ENCODE peak calls at places on chromosomes 2 and 18, in eight cellular contexts. K is adrenal gland, B is DND-41, F is Panc1, C is PC-3, T is uterus, P is GM23338, N is cardiac muscle cell. U is an unnamed sample. For H3K4me1, the result is how much of the 10 kb centered on the place peaks cover.

GRCh38 chr2:199070550-199070949 is 387.2 kb downstream of the SATB2 start:
- DNase-seq in K (no peak), B (no peak), F (no peak), C (no peak), T (no peak), P (no peak), N (no peak), U (no peak)

GRCh38 chr2:223247136-223247535 is 195.1 kb downstream of the KCNE4 start:
- DNase-seq in K (no peak), B (no peak), F (no peak), C (peak), T (no peak), P (peak), N (no peak), U (no peak)

GRCh38 chr2:132891456-132891855 is 221.5 kb upstream of the LYPD1 start:
- DNase-seq in K (no peak), B (no peak), F (no peak), C (no peak), T (no peak), P (no peak), N (no peak), U (no peak)

GRCh38 chr2:133194068-133194655 is 374.1 kb downstream of the NCKAP5 start:
- DNase-seq in K (no peak), B (no peak), F (no peak), C (no peak), T (no peak), P (no peak), N (no peak), U (no peak)

GRCh38 chr2:8248623-8248957 is 433.3 kb upstream of the ID2 start:
- DNase-seq in K (no peak), B (no peak), F (no peak), C (no peak), T (no peak), P (no peak), N (no peak), U (no peak)

GRCh38 chr18:69677595-69677994 is 270.1 kb downstream of the CD226 start:
- DNase-seq in K (no peak), B (no peak), F (no peak), C (no peak), T (no peak), P (no peak), N (no peak), U (no peak)

GRCh38 chr2:217090024-217090473 is 230.2 kb upstream of the TNP1 start:
- DNase-seq in K (no peak), B (peak), F (no peak), C (no peak), T (no peak), P (no peak), N (no peak), U (no peak)

GRCh38 chr2:239948100-239948881 is 76.9 kb downstream of the NDUFA10 start:
- DNase-seq in K (no peak), B (no peak), F (no peak), C (no peak), T (peak), P (no peak), N (no peak), U (no peak)

GRCh38 chr2:10844083-10844482 is 31.5 kb upstream of the PDIA6 start:
- DNase-seq in K (peak), B (no peak), F (no peak), C (peak), T (no peak), P (peak), N (peak), U (no peak)

GRCh38 chr2:23824777-23825212 is 102.1 kb downstream of the ATAD2B start:
- DNase-seq in K (peak), B (peak), F (peak), C (peak), T (no peak), P (peak), N (peak), U (peak)

GRCh38 chr2:202632682-202633081 is 2.1 kb upstream of the FAM117B start:
- DNase-seq in K (peak), B (no peak), F (no peak), C (no peak), T (peak), P (no peak), N (no peak), U (no peak)

GRCh38 chr2:127576433-127577207 is 41.1 kb downstream of the MYO7B start:
- DNase-seq in K (peak), B (no peak), F (no peak), C (peak), T (no peak), P (peak), N (peak), U (no peak)

GRCh38 chr2:142130111-142131015 is 453 bp downstream of the LRP1B start:
- DNase-seq in K (peak), B (no peak), F (no peak), C (peak), T (peak), P (peak), N (peak), U (no peak)

GRCh38 chr18:50155406-50155805 is 39.5 kb downstream of the MYO5B start:
- DNase-seq in K (no peak), B (no peak), F (no peak), C (peak), T (no peak), P (no peak), N (no peak), U (no peak)

GRCh38 chr2:126784636-126785035 is 114.1 kb upstream of the TEX51 start:
- DNase-seq in K (no peak), B (no peak), F (no peak), C (no peak), T (no peak), P (no peak), N (no peak), U (no peak)

GRCh38 chr2:68412127-68412819 is 47.2 kb downstream of the PLEK start:
- DNase-seq in K (no peak), B (no peak), F (no peak), C (no peak), T (no peak), P (no peak), N (peak), U (no peak)

GRCh38 chr2:207418422-207418821 is 111.3 kb upstream of the CREB1 start:
- DNase-seq in K (no peak), B (no peak), F (no peak), C (no peak), T (no peak), P (no peak), N (no peak), U (no peak)

GRCh38 chr2:111048856-111049551 is 71.7 kb upstream of the BCL2L11 start:
- DNase-seq in K (no peak), B (no peak), F (no peak), C (no peak), T (no peak), P (no peak), N (no peak), U (no peak)

GRCh38 chr2:216872624-216873023 is 12.8 kb upstream of the TNP1 start:
- DNase-seq in K (no peak), B (no peak), F (no peak), C (no peak), T (no peak), P (no peak), N (no peak), U (no peak)

GRCh38 chr2:64262068-64262467 is 117.8 kb upstream of the PELI1 start:
- DNase-seq in K (peak), B (no peak), F (no peak), C (no peak), T (peak), P (no peak), N (no peak), U (no peak)

GRCh38 chr2:210399440-210400041 is 77.0 kb downstream of the LANCL1 start:
- DNase-seq in K (no peak), B (no peak), F (no peak), C (peak), T (no peak), P (no peak), N (peak), U (no peak)

GRCh38 chr2:238391042-238391441 is 35.7 kb upstream of the ASB1 start:
- DNase-seq in K (no peak), B (no peak), F (no peak), C (no peak), T (no peak), P (no peak), N (no peak), U (no peak)
- H3K27ac ChIP-seq in K (no peak), B (no peak), F (no peak), C (no peak), T (no peak), P (no peak), N (no peak), U (no peak)

DNA sequence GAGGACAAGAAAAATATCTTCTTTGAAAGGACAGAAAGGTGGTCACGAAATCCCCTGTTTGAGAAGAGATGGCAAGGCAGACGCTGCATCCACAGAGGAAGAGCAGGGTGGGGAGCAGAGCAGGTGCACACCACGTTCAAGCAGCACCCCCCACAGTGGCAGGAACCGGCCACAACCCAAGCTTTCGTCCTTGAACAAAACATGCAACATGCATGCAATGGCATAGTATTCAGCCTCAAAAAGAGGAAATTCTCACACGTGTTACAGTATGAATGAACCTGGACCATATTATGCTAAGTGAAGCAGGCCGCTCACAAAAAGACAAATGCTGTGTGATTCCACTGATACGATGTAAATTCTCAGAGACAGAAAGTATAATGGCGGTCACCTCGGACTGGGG is 51.4 kb downstream of the CMPK2 start:
- DNase-seq in K (no peak), B (no peak), F (no peak), C (no peak), T (no peak), P (no peak), N (no peak), U (no peak)
- H3K4me1 ChIP-seq in K (under half), B (under half), F (under half), C (under half), T (under half), P (under half), N (under half), U (under half)

GRCh38 chr18:62925031-62925688 is 209.8 kb downstream of the PHLPP1 start:
- DNase-seq in K (no peak), B (no peak), F (no peak), C (peak), T (no peak), P (no peak), N (no peak), U (no peak)
- H3K4me3 ChIP-seq in K (no peak), B (no peak), F (no peak), C (peak), T (no peak), P (no peak), N (no peak), U (no peak)

DNA sequence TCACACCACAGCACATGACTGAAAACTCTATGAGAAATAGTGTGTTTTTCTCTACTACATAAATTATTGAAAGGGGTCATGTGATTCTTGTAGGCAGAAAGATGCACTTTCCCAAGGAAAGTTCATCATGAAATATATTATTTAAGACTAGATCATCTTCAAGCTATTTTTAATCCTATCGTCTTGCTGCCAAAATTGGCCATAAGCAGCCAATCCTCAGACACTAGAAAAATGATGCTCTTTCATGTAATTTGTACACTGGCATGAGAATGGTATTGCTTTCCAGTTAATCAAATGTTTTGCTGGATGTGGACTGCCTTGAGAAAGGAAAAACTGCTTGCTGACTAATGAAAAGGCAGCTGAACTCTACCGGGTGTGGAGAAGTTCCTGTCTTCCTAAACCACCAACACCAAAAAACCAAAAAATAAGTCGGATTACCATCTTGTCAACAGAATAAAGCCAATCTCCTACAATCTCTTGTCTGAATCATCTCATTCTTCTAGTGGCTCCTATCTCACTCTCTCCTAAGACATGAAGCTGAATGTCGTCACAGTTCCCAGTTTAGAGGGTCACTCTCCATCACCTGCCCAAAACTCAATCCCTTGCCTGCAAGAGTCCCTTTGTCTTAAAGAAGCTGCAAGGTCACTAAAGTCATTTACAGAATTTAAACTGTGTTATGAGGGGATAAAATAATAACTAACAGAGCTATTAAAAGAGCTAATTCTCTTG is 5.3 kb downstream of the BCL2 start:
- DNase-seq in K (no peak), B (no peak), F (no peak), C (no peak), T (no peak), P (no peak), N (no peak), U (no peak)
- H3K27ac ChIP-seq in K (no peak), B (no peak), F (no peak), C (no peak), T (peak), P (no peak), N (no peak), U (peak)

DNA sequence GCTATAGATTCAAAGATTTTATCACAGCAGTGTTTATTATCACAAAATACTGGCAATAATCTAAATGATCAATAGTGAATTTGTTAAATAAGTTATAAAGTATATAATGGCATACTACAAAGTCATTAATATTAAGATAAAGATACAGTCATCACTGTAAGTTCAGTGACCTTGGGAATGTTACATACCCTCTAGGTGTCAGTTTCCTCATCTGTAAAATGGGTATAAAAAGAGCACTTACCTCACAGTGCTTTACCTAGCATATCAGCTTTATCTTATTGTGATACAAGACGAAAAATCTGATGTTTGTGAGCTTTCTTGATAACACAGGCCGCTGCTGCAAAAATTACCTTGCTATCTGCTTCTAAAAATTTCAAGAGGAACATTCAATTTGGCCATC is 112.2 kb downstream of the TMEM247 start:
- DNase-seq in K (no peak), B (no peak), F (no peak), C (no peak), T (no peak), P (no peak), N (no peak), U (no peak)
- H3K4me1 ChIP-seq in K (under half), B (under half), F (under half), C (under half), T (under half), P (under half), N (under half), U (under half)

DNA sequence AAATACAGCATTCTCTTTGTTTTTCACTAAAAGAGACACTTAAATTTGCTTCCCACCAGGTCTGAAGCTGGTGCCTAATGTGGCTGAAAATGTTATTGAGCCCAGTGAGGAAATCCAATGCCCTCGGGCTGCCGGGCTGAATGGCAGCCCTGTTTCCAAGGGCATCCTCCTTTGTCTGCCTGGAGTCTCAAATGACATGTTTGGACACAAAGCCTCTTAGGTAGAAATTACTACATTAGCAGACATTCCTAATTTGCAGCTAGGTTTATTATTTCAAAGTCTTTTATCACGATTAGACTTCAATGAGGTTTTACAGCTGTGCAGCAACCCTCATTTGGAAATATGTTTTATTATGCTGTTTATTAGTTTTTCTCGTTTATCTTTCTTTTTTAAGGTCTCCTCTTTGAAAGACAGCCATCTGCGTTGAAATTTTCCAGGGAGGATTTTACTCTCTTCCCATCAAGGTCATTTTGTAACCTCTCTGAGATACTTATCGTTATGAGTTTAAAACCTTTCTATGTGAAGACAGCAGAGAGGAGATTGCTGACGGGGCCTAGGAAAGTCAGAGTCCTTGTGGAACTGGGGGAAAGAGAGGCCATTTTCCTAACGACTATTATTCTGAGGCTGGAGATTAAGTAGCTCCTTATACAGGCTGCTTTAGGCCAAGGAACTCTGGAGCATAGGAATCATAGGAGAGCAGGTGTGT is 59.0 kb upstream of the ZNF532 start:
- DNase-seq in K (peak), B (no peak), F (no peak), C (no peak), T (peak), P (no peak), N (no peak), U (no peak)
- H3K4me3 ChIP-seq in K (no peak), B (no peak), F (no peak), C (no peak), T (no peak), P (no peak), N (no peak), U (no peak)

GRCh38 chr2:159094173-159094737 is 125.8 kb downstream of the TANC1 start:
- DNase-seq in K (no peak), B (no peak), F (no peak), C (no peak), T (peak), P (no peak), N (no peak), U (no peak)
- H3K27ac ChIP-seq in K (no peak), B (no peak), F (peak), C (peak), T (peak), P (no peak), N (no peak), U (no peak)

GRCh38 chr2:26724784-26725515 is 32.4 kb downstream of the KCNK3 start:
- DNase-seq in K (no peak), B (no peak), F (no peak), C (no peak), T (no peak), P (no peak), N (no peak), U (no peak)
- H3K4me1 ChIP-seq in K (half or more), B (under half), F (half or more), C (under half), T (under half), P (under half), N (under half), U (under half)

U was measured in CD4-positive, alpha-beta memory T cell.